ENCODE peak calls at places on chromosomes 6 and 20, in five cellular contexts. P is fibroblast of lung; T is naive thymus-derived CD4-positive, alpha-beta T cell; V is lower lobe of right lung; J is HL-60. N is an unnamed sample.
A peak's percentile ranks its signal among the peaks of the same experiment; 100 is the strongest.

GRCh38 chr6:136994782-136995181 is 50.0 kb downstream of the IL20RA start:
- DNase-seq in V (no peak), P (no peak), T (no peak), J (no peak), N (no peak)

GRCh38 chr20:46423342-46423741 is 16.9 kb upstream of the ELMO2 start:
- DNase-seq in J (no peak), T (no peak), V (no peak), P (no peak), N (no peak)

GRCh38 chr6:140040391-140040790 is 665.9 kb upstream of the CITED2 start:
- DNase-seq in J (peak; percentile 46), P (peak; percentile 58), T (no peak), V (no peak), N (no peak)

GRCh38 chr20:63735859-63736718 is at the start of gene LIME1:
- DNase-seq in V (peak; percentile 56), P (no peak), J (no peak), T (peak; percentile 84), N (peak; percentile 83)

GRCh38 chr6:22372922-22373321 is 76.1 kb upstream of the PRL start:
- DNase-seq in P (no peak), V (no peak), T (no peak), J (no peak), N (no peak)

GRCh38 chr6:32084780-32085179 is 24.4 kb downstream of the TNXB start:
- DNase-seq in P (no peak), V (no peak), J (no peak), T (no peak), N (no peak)

GRCh38 chr6:54194067-54194466 is 82.8 kb downstream of the MLIP start:
- DNase-seq in T (no peak), V (no peak), P (peak; percentile 76), J (no peak), N (no peak)

GRCh38 chr6:44007818-44008660 is 119.2 kb downstream of the MRPL14 start:
- DNase-seq in V (no peak), P (no peak), T (no peak), J (no peak), N (no peak)

GRCh38 chr6:474454-475185 is 83.1 kb downstream of the IRF4 start:
- DNase-seq in V (no peak), J (peak; percentile 17), T (peak; percentile 62), P (no peak), N (peak; percentile 62)

GRCh38 chr6:20873425-20874190 is 339.4 kb downstream of the CDKAL1 start:
- DNase-seq in J (no peak), P (no peak), V (no peak), T (no peak), N (no peak)

GRCh38 chr6:128521302-128521632 is 868 bp upstream of the PTPRK start:
- DNase-seq in J (no peak), P (no peak), V (no peak), T (no peak), N (no peak)

GRCh38 chr20:50027611-50028105 is 44.9 kb downstream of the SNAI1 start:
- DNase-seq in J (no peak), T (no peak), P (peak; percentile 94), V (no peak), N (peak; percentile 25)

GRCh38 chr20:20329564-20329963 is 38.3 kb upstream of the INSM1 start:
- DNase-seq in V (no peak), T (no peak), P (no peak), J (no peak), N (no peak)

GRCh38 chr20:39875493-39876110 is 813.4 kb downstream of the MAFB start:
- DNase-seq in P (no peak), T (no peak), V (no peak), J (no peak), N (no peak)

GRCh38 chr6:392441-393390 is 1.2 kb downstream of the IRF4 start:
- DNase-seq in V (no peak), T (peak; percentile 38), P (peak; percentile 6), J (no peak), N (no peak)

GRCh38 chr6:135173989-135174484 is 7.1 kb upstream of the MYB start:
- DNase-seq in V (no peak), J (no peak), P (no peak), T (no peak), N (no peak)

GRCh38 chr6:40931927-40932326 is 107.1 kb downstream of the UNC5CL start:
- DNase-seq in P (peak; percentile 58), J (no peak), T (no peak), V (no peak), N (no peak)

GRCh38 chr20:58614366-58614765 is 36.7 kb upstream of the STX16 start:
- DNase-seq in V (peak; percentile 16), J (no peak), P (no peak), T (no peak), N (no peak)

GRCh38 chr20:15449061-15449460 is 1111.6 kb upstream of the FLRT3 start:
- DNase-seq in V (no peak), T (no peak), J (no peak), P (no peak), N (no peak)

GRCh38 chr6:144162977-144163376 is 12.7 kb downstream of the STX11 start:
- DNase-seq in T (no peak), V (no peak), P (no peak), J (peak; percentile 65), N (no peak)

GRCh38 chr6:100088009-100088408 is 94.0 kb upstream of the MCHR2 start:
- DNase-seq in J (no peak), T (no peak), P (peak; percentile 85), V (no peak), N (no peak)

GRCh38 chr20:48683467-48684175 is 144.2 kb downstream of the PREX1 start:
- DNase-seq in V (peak; percentile 20), P (no peak), T (no peak), J (no peak), N (no peak)

GRCh38 chr6:158095031-158095430 is 73.0 kb downstream of the SERAC1 start:
- DNase-seq in T (no peak), P (no peak), J (peak; percentile 70), V (no peak), N (no peak)

GRCh38 chr6:15770347-15771143 is 107.7 kb upstream of the DTNBP1 start:
- DNase-seq in V (no peak), T (no peak), J (no peak), P (peak; percentile 10), N (no peak)

GRCh38 chr20:25692499-25692898 is 4.2 kb downstream of the ZNF337 start:
- DNase-seq in T (no peak), V (no peak), J (no peak), P (no peak), N (no peak)

GRCh38 chr20:31839782-31840487 is 5.5 kb downstream of the FOXS1 start:
- DNase-seq in J (no peak), T (no peak), P (no peak), V (no peak), N (no peak)

GRCh38 chr6:13511913-13512717 is 24.7 kb upstream of the GFOD1 start:
- DNase-seq in T (no peak), V (no peak), P (no peak), J (no peak), N (peak; percentile 84)

GRCh38 chr20:34185766-34186620 is 55.2 kb upstream of the ASIP start:
- DNase-seq in P (no peak), T (no peak), V (no peak), J (no peak), N (no peak)

GRCh38 chr20:25039697-25040437 is 18.1 kb downstream of the ACSS1 start:
- DNase-seq in V (peak; percentile 85), P (peak; percentile 72), T (no peak), J (no peak), N (peak; percentile 84)

GRCh38 chr6:131954775-131955107 is 3.6 kb upstream of the CCN2 start:
- DNase-seq in J (no peak), T (no peak), V (peak; percentile 63), P (peak; percentile 99), N (peak; percentile 77)

GRCh38 chr20:14764511-14765369 is 427.3 kb upstream of the FLRT3 start:
- DNase-seq in P (no peak), J (no peak), V (peak; percentile 56), T (no peak), N (peak; percentile 44)

GRCh38 chr6:112251170-112251945 is 3.0 kb downstream of the LAMA4 start:
- DNase-seq in T (no peak), V (no peak), P (peak; percentile 86), J (no peak), N (peak; percentile 36)
- H3K4me3 ChIP-seq in T (no peak overlapping the region), V (peak overlapping the region; percentile 72), P (peak overlapping the region; percentile 95), J (no peak overlapping the region), N (peak overlapping the region; percentile 66)

GRCh38 chr6:10407674-10408054 is 7.2 kb downstream of the TFAP2A start:
- DNase-seq in T (no peak), P (no peak), V (no peak), J (no peak), N (no peak)

GRCh38 chr6:10409766-10410209 is 5.1 kb downstream of the TFAP2A start:
- DNase-seq in J (no peak), P (no peak), T (no peak), V (no peak), N (no peak)

GRCh38 chr6:10411131-10411914 is 3.6 kb downstream of the TFAP2A start:
- DNase-seq in P (no peak), J (no peak), V (no peak), T (no peak), N (no peak)

GRCh38 chr6:10410214-10410873 is 4.5 kb downstream of the TFAP2A start:
- DNase-seq in J (no peak), V (no peak), P (no peak), T (no peak), N (no peak)

GRCh38 chr6:10409160-10409765 is 5.6 kb downstream of the TFAP2A start:
- DNase-seq in P (no peak), J (no peak), T (no peak), V (no peak), N (no peak)
- H3K4me3 ChIP-seq in P (no peak overlapping the region), J (no peak overlapping the region), T (no peak overlapping the region), V (no peak overlapping the region), N (no peak overlapping the region)

DNA sequence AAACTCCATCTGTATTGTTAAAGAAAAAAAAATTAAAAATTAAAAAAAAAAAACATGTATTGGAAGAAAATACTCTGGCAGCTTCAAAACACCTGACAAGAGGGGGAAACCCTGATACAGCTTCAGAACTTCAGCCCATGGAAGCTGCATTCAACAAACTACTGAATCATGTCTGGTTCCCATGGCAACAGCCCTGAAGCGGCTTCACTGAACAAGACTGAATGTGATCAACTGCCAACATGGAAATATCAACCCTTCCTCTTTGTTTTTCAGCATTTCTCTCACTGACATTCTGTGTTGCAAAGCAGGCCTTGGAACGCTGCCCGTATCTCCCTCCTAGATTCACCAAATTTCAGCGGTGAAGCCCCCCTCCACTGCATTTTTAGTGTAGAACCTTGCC is 91.3 kb upstream of the SHLD1 start:
- DNase-seq in J (peak; percentile 67), V (peak; percentile 70), P (peak; percentile 90), T (peak; percentile 83), N (peak; percentile 44)
- H3K4me3 ChIP-seq in J (no peak overlapping the region), V (peak overlapping the region; percentile 3), P (no peak overlapping the region), T (no peak overlapping the region), N (no peak overlapping the region)

DNA sequence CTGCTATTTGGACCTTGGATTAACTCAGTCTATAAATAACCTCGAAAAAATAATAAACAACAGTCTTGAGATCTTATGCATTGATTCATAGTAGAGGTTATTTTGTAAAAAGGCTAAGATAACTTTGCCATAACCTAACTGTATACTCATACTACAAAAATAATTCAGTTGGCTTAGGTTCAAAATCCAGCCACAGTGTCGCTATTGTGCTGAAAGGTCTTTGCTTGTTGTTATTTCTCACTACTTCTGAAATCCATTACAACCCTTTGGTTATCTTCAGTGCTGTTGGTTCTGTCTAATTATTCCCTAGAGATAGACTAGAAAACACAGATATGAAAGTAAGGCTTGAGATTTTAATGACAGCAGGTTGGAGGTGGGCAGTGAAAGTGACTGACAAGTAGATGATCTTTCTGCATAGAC is 74.4 kb downstream of the MKKS start:
- DNase-seq in T (no peak), J (no peak), V (no peak), P (peak; percentile 77), N (no peak)
- H3K4me3 ChIP-seq in T (no peak overlapping the region), J (no peak overlapping the region), V (no peak overlapping the region), P (no peak overlapping the region), N (no peak overlapping the region)

N was measured in transverse colon.